ENCODE peak calls at places on chromosomes 6 and 20, in four cellular contexts. Z, R, F and J are unnamed samples. For H3K9me1, H3K36me3 and H3K27me3, the result is how much of the 10 kb centered on the place peaks cover.

GRCh38 chr6:129936329-129937165 is 75.4 kb upstream of the TMEM244 start:
- DNase-seq in Z (peak), R (peak), F (peak), J (peak)

GRCh38 chr20:43583133-43583864 is 7.4 kb upstream of the IFT52 start:
- DNase-seq in Z (no peak), R (no peak), F (no peak), J (no peak)

GRCh38 chr20:33733654-33734576 is 2.1 kb downstream of the ZNF341 start:
- DNase-seq in Z (peak), R (peak), F (no peak), J (no peak)

GRCh38 chr6:69719602-69720193 is 77.1 kb downstream of the LMBRD1 start:
- DNase-seq in Z (peak), R (peak), F (peak), J (no peak)

GRCh38 chr6:38503940-38504682 is 135.6 kb downstream of the BTBD9 start:
- DNase-seq in Z (no peak), R (no peak), F (no peak), J (no peak)

GRCh38 chr6:99613705-99614429 is 7.2 kb downstream of the PRDM13 start:
- DNase-seq in Z (no peak), R (no peak), F (no peak), J (no peak)

GRCh38 chr20:62973033-62973745 is 20.7 kb downstream of the SLC17A9 start:
- DNase-seq in Z (no peak), R (no peak), F (no peak), J (no peak)

GRCh38 chr6:64520050-64520449 is 884.4 kb downstream of the PHF3 start:
- DNase-seq in Z (peak), R (peak), F (no peak), J (peak)

GRCh38 chr20:63473555-63474449 is 1.3 kb upstream of the KCNQ2 start:
- DNase-seq in Z (no peak), R (no peak), F (no peak), J (no peak)

GRCh38 chr20:1029980-1030379 is 27.9 kb upstream of the RSPO4 start:
- DNase-seq in Z (no peak), R (no peak), F (no peak), J (no peak)

GRCh38 chr6:89951574-89952360 is 57.5 kb downstream of the GJA10 start:
- DNase-seq in Z (peak), R (no peak), F (no peak), J (no peak)

GRCh38 chr6:126685182-126685581 is 345.3 kb downstream of the CENPW start:
- DNase-seq in Z (no peak), R (no peak), F (no peak), J (no peak)
- H3K9me1 ChIP-seq in Z (under half), R (under half), F (under half), J (under half)

GRCh38 chr20:32466739-32467505 is 108.8 kb downstream of the ASXL1 start:
- DNase-seq in Z (no peak), R (peak), F (no peak), J (no peak)

GRCh38 chr20:32470025-32470861 is 112.1 kb downstream of the ASXL1 start:
- DNase-seq in Z (peak), R (peak), F (peak), J (no peak)

GRCh38 chr20:32468313-32468640 is 110.1 kb downstream of the ASXL1 start:
- DNase-seq in Z (no peak), R (no peak), F (no peak), J (no peak)

GRCh38 chr20:32467506-32468312 is 109.6 kb downstream of the ASXL1 start:
- DNase-seq in Z (no peak), R (no peak), F (no peak), J (no peak)

DNA sequence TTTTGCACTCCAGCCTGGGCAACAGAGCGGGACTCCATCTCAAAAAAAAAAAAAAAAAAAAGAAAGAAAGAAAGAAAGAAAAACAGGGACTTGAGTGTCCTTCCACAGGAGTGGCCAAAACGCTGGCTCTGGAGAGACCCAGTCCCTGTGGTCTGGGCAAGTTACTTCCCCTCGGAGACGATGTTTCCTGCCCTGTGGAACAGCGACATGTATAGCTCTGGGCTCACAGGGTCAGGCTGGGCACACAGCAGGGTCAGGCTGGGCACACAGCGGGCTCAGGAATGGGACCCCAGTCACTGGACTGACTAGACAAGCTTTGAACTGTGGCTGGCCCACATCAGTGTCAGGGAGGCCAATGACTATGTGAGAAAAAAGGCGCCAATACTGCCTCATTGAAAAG is 110.7 kb downstream of the ASXL1 start:
- DNase-seq in Z (no peak), R (peak), F (no peak), J (no peak)
- H3K36me3 ChIP-seq in Z (under half), R (under half), F (half or more), J (under half)

GRCh38 chr20:21511850-21512633 is 1.8 kb downstream of the NKX2-2 start:
- DNase-seq in Z (no peak), R (no peak), F (no peak), J (no peak)
- H3K27me3 ChIP-seq in Z (half or more), R (half or more), F (half or more), J (half or more)

DNA sequence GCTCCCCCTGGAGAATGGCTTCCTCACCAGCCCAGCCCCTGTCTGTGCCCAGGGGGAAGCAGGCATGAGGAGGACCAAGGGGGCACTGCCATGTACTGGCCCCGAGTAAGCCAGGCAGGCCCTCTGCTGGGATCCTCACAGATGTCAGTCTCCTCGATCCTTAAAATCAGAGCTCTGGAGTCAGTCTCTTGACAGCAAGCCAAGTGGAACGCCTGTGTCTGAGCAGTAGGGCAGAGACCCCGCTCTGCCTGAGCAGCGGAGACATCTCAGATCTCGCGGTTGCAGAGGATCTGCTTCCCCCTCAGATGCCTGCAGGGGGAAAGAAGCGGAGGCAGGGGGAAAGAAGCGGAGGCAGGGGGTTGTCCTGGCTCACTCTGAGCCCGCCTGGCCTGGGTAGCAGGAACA is 92.6 kb downstream of the SNX5 start:
- DNase-seq in Z (no peak), R (no peak), F (no peak), J (no peak)
- H3K9me1 ChIP-seq in Z (under half), R (under half), F (under half), J (under half)

DNA sequence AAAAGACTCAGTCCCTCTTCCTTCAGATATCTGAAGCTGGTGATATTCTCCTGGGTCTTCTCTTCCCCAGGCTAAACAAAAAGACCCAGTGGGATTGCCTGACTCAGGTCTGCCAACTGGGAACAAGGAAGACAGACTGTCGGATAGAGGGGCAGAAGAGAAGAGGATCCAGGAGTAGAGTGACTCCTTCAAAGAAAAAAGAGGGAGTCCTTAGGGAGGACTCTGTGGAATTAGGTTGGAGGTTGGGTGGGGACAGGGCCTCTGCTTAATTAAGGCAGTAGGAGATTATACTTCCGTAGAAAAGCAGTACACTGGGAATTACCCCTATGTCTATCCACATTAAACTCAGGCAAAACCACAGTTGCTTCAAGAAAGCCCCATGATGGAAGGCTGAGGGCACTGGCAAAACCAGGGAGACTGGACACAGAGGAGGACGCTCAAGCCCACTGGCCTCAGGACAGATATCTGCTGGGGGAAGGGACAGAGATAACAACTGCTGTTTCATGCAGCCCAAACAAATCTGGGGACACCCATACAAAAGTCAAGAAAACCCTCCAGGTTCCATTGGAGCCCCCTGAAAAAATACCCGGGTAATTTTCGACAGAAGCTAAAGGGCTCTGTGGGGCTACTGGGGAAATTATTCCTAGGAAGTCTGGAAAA is 5.7 kb downstream of the BCL2L1 start:
- DNase-seq in Z (no peak), R (no peak), F (no peak), J (no peak)
- H3K36me3 ChIP-seq in Z (under half), R (under half), F (half or more), J (under half)